ENCODE peak calls at places on chromosome 13, in six cellular contexts. G is iPS-NIHi11; K is amniotic stem cell; C is activated CD4-positive, alpha-beta T cell treated with anti-CD3 and anti-CD28 coated beads, Interleukin-2, amount 50 U/mL, for 1 hour; Q is fibroblast of lung; X is transverse colon. Z is an unnamed sample.

GRCh38 chr13:33911521-33911920 is 93.6 kb downstream of the RFC3 start:
- DNase-seq in G (no peak), K (no peak), C (no peak), Q (no peak), X (no peak), Z (no peak)

GRCh38 chr13:20400774-20401173 is 124.9 kb downstream of the CRYL1 start:
- DNase-seq in G (no peak), K (no peak), C (no peak), Q (peak), X (no peak), Z (no peak)

GRCh38 chr13:96081888-96082287 is 8.0 kb upstream of the HS6ST3 start:
- DNase-seq in G (no peak), K (no peak), C (no peak), Q (no peak), X (no peak), Z (no peak)

GRCh38 chr13:58893396-58893795 is 1261.9 kb downstream of the PCDH17 start:
- DNase-seq in G (no peak), K (no peak), C (no peak), Q (no peak), X (no peak), Z (no peak)

GRCh38 chr13:30377312-30377685 is 45.0 kb upstream of the UBE2L5 start:
- DNase-seq in G (no peak), K (no peak), C (no peak), Q (no peak), X (no peak), Z (no peak)

GRCh38 chr13:36130168-36130541 is 1.0 kb downstream of the DCLK1 start:
- DNase-seq in G (no peak), K (no peak), C (no peak), Q (no peak), X (no peak), Z (no peak)

GRCh38 chr13:23445794-23446193 is 12.3 kb upstream of the SACS start:
- DNase-seq in G (no peak), K (no peak), C (no peak), Q (no peak), X (no peak), Z (no peak)

GRCh38 chr13:66977156-66977555 is 253.0 kb downstream of the PCDH9 start:
- DNase-seq in G (no peak), K (no peak), C (no peak), Q (peak), X (no peak), Z (no peak)

GRCh38 chr13:31074750-31075149 is 87.0 kb downstream of the HSPH1 start:
- DNase-seq in G (no peak), K (no peak), C (no peak), Q (no peak), X (no peak), Z (no peak)

GRCh38 chr13:81320516-81320915 is 979.6 kb upstream of the SPRY2 start:
- DNase-seq in G (no peak), K (no peak), C (no peak), Q (no peak), X (no peak), Z (no peak)

GRCh38 chr13:32237681-32238080 is 77.5 kb downstream of the ZAR1L start:
- DNase-seq in G (no peak), K (no peak), C (no peak), Q (no peak), X (no peak), Z (no peak)

GRCh38 chr13:37194428-37194861 is 89.0 kb upstream of the CSNK1A1L start:
- DNase-seq in G (no peak), K (peak), C (no peak), Q (peak), X (no peak), Z (no peak)

GRCh38 chr13:98290261-98290660 is 113.2 kb upstream of the RNF113B start:
- DNase-seq in G (no peak), K (no peak), C (no peak), Q (no peak), X (no peak), Z (no peak)

GRCh38 chr13:27182844-27183497 is 11.4 kb upstream of the USP12 start:
- DNase-seq in G (no peak), K (peak), C (no peak), Q (peak), X (no peak), Z (no peak)

GRCh38 chr13:110361365-110361911 is 54.4 kb downstream of the COL4A2 start:
- DNase-seq in G (no peak), K (no peak), C (no peak), Q (peak), X (peak), Z (no peak)

GRCh38 chr13:26557393-26558073 is at the start of gene WASF3:
- DNase-seq in G (peak), K (peak), C (no peak), Q (peak), X (peak), Z (peak)

GRCh38 chr13:37597477-37597876 is 1.1 kb downstream of the POSTN start:
- DNase-seq in G (no peak), K (no peak), C (no peak), Q (no peak), X (no peak), Z (no peak)

GRCh38 chr13:106484755-106485193 is 50.7 kb downstream of the EFNB2 start:
- DNase-seq in G (no peak), K (no peak), C (no peak), Q (peak), X (no peak), Z (no peak)

GRCh38 chr13:63625869-63626268 is 2210.2 kb upstream of the PCDH20 start:
- DNase-seq in G (no peak), K (no peak), C (no peak), Q (peak), X (no peak), Z (no peak)

GRCh38 chr13:99415851-99416331 is 85.4 kb upstream of the TM9SF2 start:
- DNase-seq in G (no peak), K (no peak), C (no peak), Q (no peak), X (no peak), Z (no peak)

GRCh38 chr13:25171517-25172302 is at the start of gene AMER2:
- DNase-seq in G (peak), K (no peak), C (no peak), Q (peak), X (peak), Z (no peak)

GRCh38 chr13:111252449-111253124 is 67.9 kb upstream of the TEX29 start:
- DNase-seq in G (no peak), K (no peak), C (no peak), Q (no peak), X (no peak), Z (no peak)

GRCh38 chr13:73945871-73946270 is 188.3 kb downstream of the KLF12 start:
- DNase-seq in G (peak), K (no peak), C (no peak), Q (no peak), X (no peak), Z (no peak)

GRCh38 chr13:48977973-48978372 is 2.3 kb downstream of the FNDC3A start:
- DNase-seq in G (no peak), K (no peak), C (no peak), Q (no peak), X (no peak), Z (no peak)

GRCh38 chr13:28012383-28012782 is 23.9 kb upstream of the URAD start:
- DNase-seq in G (no peak), K (no peak), C (no peak), Q (no peak), X (no peak), Z (no peak)

GRCh38 chr13:111919826-111920225 is 147.1 kb upstream of the SOX1 start:
- DNase-seq in G (no peak), K (no peak), C (no peak), Q (no peak), X (no peak), Z (no peak)

GRCh38 chr13:48233097-48233885 is at the start of gene ITM2B:
- DNase-seq in G (peak), K (peak), C (peak), Q (peak), X (peak), Z (no peak)

GRCh38 chr13:37681295-37682032 is 82.9 kb upstream of the POSTN start:
- DNase-seq in G (no peak), K (no peak), C (no peak), Q (peak), X (no peak), Z (no peak)

GRCh38 chr13:95256086-95256485 is 45.2 kb downstream of the ABCC4 start:
- DNase-seq in G (peak), K (peak), C (no peak), Q (peak), X (no peak), Z (peak)

GRCh38 chr13:70080030-70080429 is 27.6 kb upstream of the ATXN8OS start:
- DNase-seq in G (peak), K (no peak), C (no peak), Q (no peak), X (no peak), Z (no peak)

GRCh38 chr13:38684714-38685113 is 2.2 kb upstream of the FREM2 start:
- DNase-seq in G (no peak), K (no peak), C (no peak), Q (no peak), X (no peak), Z (no peak)

GRCh38 chr13:40772765-40773473 is 1.9 kb upstream of the MRPS31 start:
- DNase-seq in G (no peak), K (no peak), C (no peak), Q (no peak), X (no peak), Z (no peak)

GRCh38 chr13:94416454-94417080 is 62.9 kb downstream of the DCT start:
- DNase-seq in G (peak), K (no peak), C (no peak), Q (peak), X (no peak), Z (no peak)

GRCh38 chr13:30808600-30808999 is 73.3 kb downstream of the ALOX5AP start:
- DNase-seq in G (no peak), K (no peak), C (no peak), Q (no peak), X (no peak), Z (no peak)